ENCODE peak calls at places on chromosome 19, in eight cellular contexts. C is uterus, M is tibial nerve, K is NB4, E is heart left ventricle, O is IMR-90, F is upper lobe of left lung, S is breast epithelium. R is an unnamed sample.

GRCh38 chr19:3985643-3986259 is 488 bp upstream of the EEF2 start:
- DNase-seq in M (no peak), C (no peak), E (no peak), K (no peak), O (no peak), F (no peak), S (peak; percentile 16), R (peak; percentile 15)

GRCh38 chr19:4373601-4374441 is 26.5 kb downstream of the SH3GL1 start:
- DNase-seq in O (peak; percentile 36), F (peak; percentile 77), M (no peak), C (peak; percentile 62), E (peak; percentile 56), K (peak; percentile 56), S (no peak), R (peak; percentile 92)

GRCh38 chr19:44696939-44697669 is 1.8 kb upstream of the CEACAM16 start:
- DNase-seq in K (no peak), O (no peak), F (peak; percentile 64), E (no peak), C (no peak), M (no peak), S (no peak), R (no peak)

GRCh38 chr19:42401365-42402303 is 11.5 kb upstream of the CNFN start:
- DNase-seq in E (peak; percentile 75), M (peak; percentile 92), O (peak; percentile 73), K (peak; percentile 64), S (peak; percentile 85), F (peak; percentile 95), C (peak; percentile 79), R (peak; percentile 63)

GRCh38 chr19:13002389-13002898 is 7.2 kb downstream of the NFIX start:
- DNase-seq in C (no peak), F (peak; percentile 87), S (peak; percentile 75), M (no peak), E (peak; percentile 39), O (no peak), K (no peak), R (no peak)

GRCh38 chr19:8571006-8571411 is 6.2 kb downstream of the MYO1F start:
- DNase-seq in S (no peak), K (peak; percentile 100), M (no peak), O (peak; percentile 68), E (no peak), F (no peak), C (no peak), R (no peak)

GRCh38 chr19:29662604-29663404 is 2.5 kb upstream of the PLEKHF1 start:
- DNase-seq in F (no peak), S (peak; percentile 68), E (peak; percentile 68), K (no peak), M (peak; percentile 46), C (peak; percentile 82), O (peak; percentile 94), R (peak; percentile 94)

GRCh38 chr19:29405728-29405995 is 120.1 kb upstream of the VSTM2B start:
- DNase-seq in K (no peak), M (no peak), O (no peak), F (no peak), E (no peak), S (no peak), C (no peak), R (no peak)

GRCh38 chr19:19261350-19262189 is 11.5 kb downstream of the TM6SF2 start:
- DNase-seq in O (no peak), F (no peak), E (no peak), C (no peak), S (no peak), K (peak; percentile 94), M (no peak), R (no peak)

GRCh38 chr19:8151499-8152035 is 2.2 kb upstream of the FBN3 start:
- DNase-seq in K (no peak), C (no peak), F (no peak), E (no peak), M (no peak), S (no peak), O (no peak), R (no peak)

GRCh38 chr19:12779162-12779993 is 4.0 kb upstream of the HOOK2 start:
- DNase-seq in K (peak; percentile 51), S (no peak), E (peak; percentile 78), O (peak; percentile 77), F (peak; percentile 80), C (peak; percentile 75), M (no peak), R (no peak)

GRCh38 chr19:48642862-48643261 is 3.1 kb downstream of the CA11 start:
- DNase-seq in O (no peak), M (no peak), S (no peak), C (no peak), K (peak; percentile 32), E (no peak), F (no peak), R (no peak)

GRCh38 chr19:4077800-4078683 is 11.3 kb upstream of the ZBTB7A start:
- DNase-seq in O (no peak), E (peak; percentile 87), F (peak; percentile 86), S (peak; percentile 42), M (peak; percentile 76), C (peak; percentile 72), K (peak; percentile 73), R (no peak)

GRCh38 chr19:54921082-54921481 is 15.1 kb downstream of the NCR1 start:
- DNase-seq in F (no peak), C (no peak), O (no peak), K (no peak), M (no peak), S (no peak), E (no peak), R (no peak)

GRCh38 chr19:46920341-46920740 is 59.5 kb downstream of the ARHGAP35 start:
- DNase-seq in C (no peak), F (no peak), O (no peak), E (no peak), M (no peak), S (no peak), K (no peak), R (peak; percentile 28)

GRCh38 chr19:913080-913748 is at the start of gene R3HDM4:
- DNase-seq in C (peak; percentile 84), E (peak; percentile 86), M (peak; percentile 67), O (peak; percentile 37), F (peak; percentile 98), K (peak; percentile 60), S (peak; percentile 76), R (peak; percentile 58)

GRCh38 chr19:12983561-12984142 is 11.6 kb upstream of the NFIX start:
- DNase-seq in F (peak; percentile 98), S (peak; percentile 74), E (peak; percentile 80), M (peak; percentile 83), K (peak; percentile 66), O (peak; percentile 70), C (peak; percentile 85), R (no peak)

GRCh38 chr19:6044056-6044805 is 66.1 kb downstream of the RFX2 start:
- DNase-seq in S (no peak), K (no peak), M (no peak), F (no peak), C (peak; percentile 8), O (no peak), E (no peak), R (no peak)

GRCh38 chr19:8731428-8732169 is 10.2 kb downstream of the OR2Z1 start:
- DNase-seq in O (no peak), M (no peak), F (no peak), S (no peak), C (no peak), E (no peak), K (peak; percentile 63), R (no peak)

GRCh38 chr19:38912600-38913514 is 871 bp upstream of the CCER2 start:
- DNase-seq in S (no peak), K (peak; percentile 25), E (no peak), F (no peak), M (no peak), O (no peak), C (no peak), R (no peak)
- TF ChIP-seq CTCF in S (no peak), K (no peak), E (no peak), F (no peak), M (no peak), O (no peak), C (no peak), R (no peak)

GRCh38 chr19:40512473-40513344 is 45.9 kb downstream of the SPTBN4 start:
- DNase-seq in E (no peak), F (peak; percentile 85), O (peak; percentile 11), K (no peak), C (no peak), M (no peak), S (no peak), R (no peak)
- TF ChIP-seq POLR2A in E (no peak), F (no peak), O (no peak), K (no peak), C (no peak), M (no peak), S (no peak), R (no peak)

GRCh38 chr19:17615889-17616685 is 60.6 kb downstream of the COLGALT1 start:
- DNase-seq in F (peak; percentile 84), E (no peak), S (no peak), K (no peak), C (no peak), M (no peak), O (no peak), R (no peak)
- H3K4me3 ChIP-seq in F (no peak overlapping the region), E (peak overlapping the region; percentile 5), S (no peak overlapping the region), K (no peak overlapping the region), C (no peak overlapping the region), M (no peak overlapping the region), O (no peak overlapping the region), R (no peak overlapping the region)

DNA sequence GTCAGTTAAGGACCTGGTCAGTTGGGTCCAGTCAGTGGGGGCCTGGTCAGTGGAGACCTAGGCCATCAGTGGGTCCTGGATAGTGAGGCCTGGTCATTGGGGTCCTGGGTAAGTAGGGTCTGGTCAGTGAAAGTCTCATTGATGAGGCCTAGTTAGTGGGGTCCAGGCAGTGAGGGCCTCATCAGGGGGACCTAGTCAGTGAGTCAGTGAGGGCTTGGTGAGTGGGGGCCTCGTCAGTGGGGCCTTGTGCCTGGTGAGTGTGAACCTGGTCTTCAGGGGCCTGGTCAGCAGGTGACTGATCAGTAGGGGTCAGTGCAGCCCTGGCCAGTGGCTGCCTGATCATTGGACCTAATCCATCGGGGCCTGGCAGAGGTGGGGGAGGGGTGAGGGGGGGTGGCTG is 42.6 kb upstream of the TPM4 start:
- DNase-seq in F (no peak), O (no peak), M (no peak), S (no peak), K (no peak), C (no peak), E (no peak), R (peak; percentile 70)
- TF ChIP-seq CTCF in F (no peak), O (no peak), M (no peak), S (no peak), K (no peak), C (no peak), E (no peak), R (no peak)

DNA sequence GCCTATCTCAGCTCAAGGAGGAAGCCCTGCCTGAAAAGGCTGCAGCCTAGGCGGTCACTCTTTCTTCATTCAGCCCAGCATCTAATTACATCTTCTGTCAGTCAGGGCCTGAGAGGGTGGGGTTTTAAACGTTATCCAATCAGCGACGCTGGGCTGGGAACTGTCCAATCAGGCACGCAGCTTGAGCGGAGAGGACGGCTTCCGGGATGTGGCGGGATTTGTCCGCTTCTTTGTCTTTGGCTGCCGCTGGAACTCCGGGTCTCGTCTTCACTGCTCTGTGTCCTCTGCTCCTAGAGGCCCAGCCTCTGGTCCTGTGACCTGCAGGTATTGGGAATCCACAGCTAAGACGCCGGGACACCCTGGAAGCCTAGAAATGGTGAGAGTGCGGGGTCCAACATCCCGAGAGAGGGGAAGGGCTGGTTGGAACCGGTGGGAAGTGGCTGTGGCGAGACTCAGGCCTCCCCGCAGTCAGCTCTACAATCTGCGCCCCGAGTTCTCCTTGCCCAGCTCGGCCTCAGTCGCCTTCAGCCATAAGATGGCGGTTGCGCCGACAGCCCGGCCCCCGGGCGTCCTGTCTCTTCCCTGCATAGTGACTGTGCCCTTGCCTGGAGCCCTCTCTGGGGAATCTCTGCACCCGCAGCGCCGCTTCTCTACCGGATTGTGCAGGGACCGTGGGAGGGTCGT is at the start of gene ZNF738:
- DNase-seq in K (peak; percentile 98), C (peak; percentile 92), F (peak; percentile 86), E (peak; percentile 93), O (peak; percentile 96), M (peak; percentile 93), S (peak; percentile 91), R (peak; percentile 93)
- TF ChIP-seq POLR2A in K (peak; percentile 65), C (peak; percentile 67), F (no peak), E (no peak), O (peak; percentile 55), M (peak; percentile 63), S (no peak), R (no peak)